ENCODE peak calls at places on chromosomes 7 and 10, in eight cellular contexts. One of them, this sample, is unnamed. For H3K4me1, the result is how much of the 10 kb centered on the place peaks cover.

GRCh38 chr7:149825567-149826343 is 12.4 kb upstream of the ZNF862 start:
- DNase-seq in H9: no peak
- DNase-seq in psoas muscle: peak
- DNase-seq in SK-N-SH: peak
- DNase-seq in pancreas: no peak
- DNase-seq in sigmoid colon: no peak
- DNase-seq in HCT116: no peak
- DNase-seq in astrocyte: no peak
- DNase-seq in this sample: peak

GRCh38 chr7:71753959-71754652 is 622.2 kb downstream of the GALNT17 start:
- DNase-seq in sigmoid colon: no peak
- DNase-seq in astrocyte: no peak
- DNase-seq in H9: no peak
- DNase-seq in psoas muscle: no peak
- DNase-seq in pancreas: no peak
- DNase-seq in SK-N-SH: no peak
- DNase-seq in HCT116: no peak
- DNase-seq in this sample: no peak

GRCh38 chr7:131605280-131605878 is 49.0 kb upstream of the PODXL start:
- DNase-seq in SK-N-SH: no peak
- DNase-seq in H9: peak
- DNase-seq in HCT116: no peak
- DNase-seq in pancreas: no peak
- DNase-seq in psoas muscle: no peak
- DNase-seq in astrocyte: no peak
- DNase-seq in sigmoid colon: no peak
- DNase-seq in this sample: no peak

GRCh38 chr10:16995867-16996529 is 133.6 kb downstream of the CUBN start:
- DNase-seq in psoas muscle: no peak
- DNase-seq in H9: no peak
- DNase-seq in sigmoid colon: no peak
- DNase-seq in SK-N-SH: no peak
- DNase-seq in astrocyte: peak
- DNase-seq in pancreas: no peak
- DNase-seq in HCT116: no peak
- DNase-seq in this sample: no peak

GRCh38 chr10:30445716-30446115 is 11.7 kb downstream of the MAP3K8 start:
- DNase-seq in pancreas: no peak
- DNase-seq in SK-N-SH: no peak
- DNase-seq in HCT116: no peak
- DNase-seq in H9: no peak
- DNase-seq in sigmoid colon: no peak
- DNase-seq in psoas muscle: no peak
- DNase-seq in astrocyte: peak
- DNase-seq in this sample: no peak

GRCh38 chr7:78616539-78616938 is 818.0 kb downstream of the PHTF2 start:
- DNase-seq in psoas muscle: no peak
- DNase-seq in HCT116: no peak
- DNase-seq in H9: no peak
- DNase-seq in pancreas: no peak
- DNase-seq in astrocyte: no peak
- DNase-seq in sigmoid colon: no peak
- DNase-seq in SK-N-SH: no peak
- DNase-seq in this sample: no peak

GRCh38 chr10:64115913-64116643 is 594.9 kb downstream of the REEP3 start:
- DNase-seq in astrocyte: no peak
- DNase-seq in HCT116: no peak
- DNase-seq in H9: peak
- DNase-seq in SK-N-SH: peak
- DNase-seq in psoas muscle: no peak
- DNase-seq in pancreas: no peak
- DNase-seq in sigmoid colon: no peak
- DNase-seq in this sample: no peak

GRCh38 chr10:110919349-110919931 is at the start of gene SHOC2:
- DNase-seq in psoas muscle: peak
- DNase-seq in astrocyte: no peak
- DNase-seq in HCT116: no peak
- DNase-seq in H9: peak
- DNase-seq in pancreas: peak
- DNase-seq in sigmoid colon: peak
- DNase-seq in SK-N-SH: peak
- DNase-seq in this sample: peak

GRCh38 chr7:92790987-92791386 is 45.4 kb downstream of the CDK6 start:
- DNase-seq in H9: no peak
- DNase-seq in pancreas: no peak
- DNase-seq in astrocyte: peak
- DNase-seq in sigmoid colon: no peak
- DNase-seq in psoas muscle: no peak
- DNase-seq in HCT116: no peak
- DNase-seq in SK-N-SH: no peak
- DNase-seq in this sample: no peak

GRCh38 chr7:15720849-15721471 is 34.5 kb upstream of the MEOX2 start:
- DNase-seq in astrocyte: peak
- DNase-seq in sigmoid colon: peak
- DNase-seq in psoas muscle: no peak
- DNase-seq in H9: no peak
- DNase-seq in pancreas: no peak
- DNase-seq in HCT116: peak
- DNase-seq in SK-N-SH: peak
- DNase-seq in this sample: no peak

GRCh38 chr7:41189866-41190265 is 513.0 kb downstream of the INHBA start:
- DNase-seq in astrocyte: peak
- DNase-seq in psoas muscle: no peak
- DNase-seq in sigmoid colon: no peak
- DNase-seq in pancreas: no peak
- DNase-seq in SK-N-SH: no peak
- DNase-seq in H9: no peak
- DNase-seq in HCT116: peak
- DNase-seq in this sample: no peak

GRCh38 chr10:133123746-133124356 is 36.1 kb downstream of the ADGRA1 start:
- DNase-seq in pancreas: no peak
- DNase-seq in astrocyte: no peak
- DNase-seq in psoas muscle: peak
- DNase-seq in H9: no peak
- DNase-seq in SK-N-SH: no peak
- DNase-seq in sigmoid colon: no peak
- DNase-seq in HCT116: no peak
- DNase-seq in this sample: peak

GRCh38 chr7:130490287-130490686 is 1.6 kb upstream of the MEST start:
- DNase-seq in pancreas: no peak
- DNase-seq in SK-N-SH: no peak
- DNase-seq in astrocyte: peak
- DNase-seq in psoas muscle: no peak
- DNase-seq in H9: peak
- DNase-seq in HCT116: no peak
- DNase-seq in sigmoid colon: no peak
- DNase-seq in this sample: no peak

GRCh38 chr10:129648866-129649265 is 181.8 kb downstream of the MGMT start:
- DNase-seq in H9: no peak
- DNase-seq in HCT116: no peak
- DNase-seq in pancreas: no peak
- DNase-seq in SK-N-SH: no peak
- DNase-seq in psoas muscle: no peak
- DNase-seq in astrocyte: no peak
- DNase-seq in sigmoid colon: no peak
- DNase-seq in this sample: no peak

GRCh38 chr7:159095979-159096411 is 48.7 kb downstream of the VIPR2 start:
- DNase-seq in SK-N-SH: no peak
- DNase-seq in astrocyte: no peak
- DNase-seq in HCT116: no peak
- DNase-seq in H9: peak
- DNase-seq in psoas muscle: no peak
- DNase-seq in sigmoid colon: peak
- DNase-seq in pancreas: no peak
- DNase-seq in this sample: no peak

GRCh38 chr10:129323877-129324276 is 143.2 kb upstream of the MGMT start:
- DNase-seq in HCT116: no peak
- DNase-seq in psoas muscle: no peak
- DNase-seq in pancreas: no peak
- DNase-seq in SK-N-SH: no peak
- DNase-seq in sigmoid colon: no peak
- DNase-seq in H9: no peak
- DNase-seq in astrocyte: no peak
- DNase-seq in this sample: no peak

GRCh38 chr10:7161484-7162283 is 249.2 kb downstream of the SFMBT2 start:
- DNase-seq in pancreas: no peak
- DNase-seq in SK-N-SH: no peak
- DNase-seq in psoas muscle: peak
- DNase-seq in astrocyte: peak
- DNase-seq in HCT116: no peak
- DNase-seq in sigmoid colon: peak
- DNase-seq in H9: no peak
- DNase-seq in this sample: no peak

GRCh38 chr7:132805766-132806165 is 229.5 kb upstream of the PLXNA4 start:
- DNase-seq in psoas muscle: no peak
- DNase-seq in sigmoid colon: no peak
- DNase-seq in SK-N-SH: no peak
- DNase-seq in H9: no peak
- DNase-seq in HCT116: no peak
- DNase-seq in pancreas: no peak
- DNase-seq in astrocyte: no peak
- DNase-seq in this sample: no peak

GRCh38 chr7:38318803-38319416 is 45.5 kb upstream of the TARP start:
- DNase-seq in H9: peak
- DNase-seq in psoas muscle: no peak
- DNase-seq in astrocyte: peak
- DNase-seq in HCT116: peak
- DNase-seq in SK-N-SH: peak
- DNase-seq in pancreas: no peak
- DNase-seq in sigmoid colon: no peak
- DNase-seq in this sample: no peak

GRCh38 chr10:34297551-34298370 is 517.3 kb downstream of the PARD3 start:
- DNase-seq in H9: no peak
- DNase-seq in psoas muscle: no peak
- DNase-seq in sigmoid colon: no peak
- DNase-seq in pancreas: no peak
- DNase-seq in SK-N-SH: no peak
- DNase-seq in HCT116: no peak
- DNase-seq in astrocyte: peak
- DNase-seq in this sample: no peak

GRCh38 chr7:44634187-44634838 is 27.9 kb downstream of the OGDH start:
- DNase-seq in pancreas: peak
- DNase-seq in H9: no peak
- DNase-seq in HCT116: no peak
- DNase-seq in psoas muscle: no peak
- DNase-seq in astrocyte: peak
- DNase-seq in sigmoid colon: no peak
- DNase-seq in SK-N-SH: no peak
- DNase-seq in this sample: no peak
- H3K4me1 ChIP-seq in pancreas: half or more
- H3K4me1 ChIP-seq in H9: under half
- H3K4me1 ChIP-seq in HCT116: half or more
- H3K4me1 ChIP-seq in psoas muscle: half or more
- H3K4me1 ChIP-seq in astrocyte: half or more
- H3K4me1 ChIP-seq in sigmoid colon: half or more
- H3K4me1 ChIP-seq in SK-N-SH: under half
- H3K4me1 ChIP-seq in this sample: half or more

GRCh38 chr7:80635998-80636397 is 2.4 kb upstream of the CD36 start:
- DNase-seq in psoas muscle: no peak
- DNase-seq in HCT116: no peak
- DNase-seq in SK-N-SH: no peak
- DNase-seq in sigmoid colon: no peak
- DNase-seq in pancreas: no peak
- DNase-seq in H9: no peak
- DNase-seq in astrocyte: no peak
- DNase-seq in this sample: no peak

GRCh38 chr7:80635533-80635932 is 2.9 kb upstream of the CD36 start:
- DNase-seq in HCT116: no peak
- DNase-seq in sigmoid colon: no peak
- DNase-seq in SK-N-SH: no peak
- DNase-seq in H9: no peak
- DNase-seq in psoas muscle: no peak
- DNase-seq in pancreas: no peak
- DNase-seq in astrocyte: peak
- DNase-seq in this sample: no peak

GRCh38 chr7:80637911-80638765 is at the start of gene CD36:
- DNase-seq in pancreas: no peak
- DNase-seq in HCT116: no peak
- DNase-seq in psoas muscle: no peak
- DNase-seq in sigmoid colon: no peak
- DNase-seq in SK-N-SH: no peak
- DNase-seq in H9: no peak
- DNase-seq in astrocyte: no peak
- DNase-seq in this sample: no peak

GRCh38 chr7:80637453-80637852 is 989 bp upstream of the CD36 start:
- DNase-seq in pancreas: no peak
- DNase-seq in SK-N-SH: no peak
- DNase-seq in psoas muscle: no peak
- DNase-seq in HCT116: no peak
- DNase-seq in astrocyte: no peak
- DNase-seq in H9: no peak
- DNase-seq in sigmoid colon: no peak
- DNase-seq in this sample: no peak

DNA sequence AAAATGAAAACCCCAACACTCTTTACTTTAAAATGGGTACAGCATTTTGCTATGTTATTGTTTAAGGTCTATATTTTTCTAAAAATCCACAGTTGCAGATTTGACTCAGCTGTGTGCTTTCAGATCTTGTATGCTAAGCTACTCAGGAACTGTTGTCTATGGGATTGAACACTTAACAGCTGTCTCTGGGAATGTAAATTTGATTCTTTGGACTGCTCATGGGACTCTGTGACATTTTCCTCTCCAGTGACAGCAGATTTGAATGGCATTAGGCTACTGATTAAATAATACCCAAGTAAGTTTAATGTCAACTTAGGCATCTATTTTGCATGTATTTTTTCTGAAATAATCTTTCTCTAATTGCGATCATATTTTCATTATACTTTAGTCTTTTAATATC is 1.7 kb upstream of the CD36 start:
- DNase-seq in H9: no peak
- DNase-seq in astrocyte: no peak
- DNase-seq in HCT116: no peak
- DNase-seq in psoas muscle: no peak
- DNase-seq in pancreas: no peak
- DNase-seq in SK-N-SH: no peak
- DNase-seq in sigmoid colon: no peak
- DNase-seq in this sample: no peak
- H3K27ac ChIP-seq in H9: no peak
- H3K27ac ChIP-seq in astrocyte: no peak
- H3K27ac ChIP-seq in HCT116: no peak
- H3K27ac ChIP-seq in psoas muscle: peak
- H3K27ac ChIP-seq in pancreas: no peak
- H3K27ac ChIP-seq in SK-N-SH: no peak
- H3K27ac ChIP-seq in sigmoid colon: no peak
- H3K27ac ChIP-seq in this sample: peak

GRCh38 chr7:44847920-44848634 is at the start of gene H2AZ2:
- DNase-seq in pancreas: peak
- DNase-seq in astrocyte: peak
- DNase-seq in sigmoid colon: peak
- DNase-seq in SK-N-SH: peak
- DNase-seq in H9: peak
- DNase-seq in HCT116: peak
- DNase-seq in psoas muscle: peak
- DNase-seq in this sample: peak
- TF ChIP-seq CTCF in pancreas: no peak
- TF ChIP-seq CTCF in astrocyte: no peak
- TF ChIP-seq CTCF in sigmoid colon: no peak
- TF ChIP-seq CTCF in SK-N-SH: no peak
- TF ChIP-seq CTCF in H9: no peak
- TF ChIP-seq CTCF in HCT116: no peak
- TF ChIP-seq CTCF in psoas muscle: no peak
- TF ChIP-seq CTCF in this sample: no peak

GRCh38 chr7:139264220-139264619 is 33.2 kb downstream of the UBN2 start:
- DNase-seq in H9: no peak
- DNase-seq in HCT116: no peak
- DNase-seq in SK-N-SH: no peak
- DNase-seq in psoas muscle: no peak
- DNase-seq in pancreas: no peak
- DNase-seq in sigmoid colon: no peak
- DNase-seq in astrocyte: no peak
- DNase-seq in this sample: no peak

GRCh38 chr7:139265673-139266072 is 34.6 kb downstream of the UBN2 start:
- DNase-seq in pancreas: no peak
- DNase-seq in sigmoid colon: no peak
- DNase-seq in astrocyte: no peak
- DNase-seq in psoas muscle: no peak
- DNase-seq in H9: no peak
- DNase-seq in SK-N-SH: no peak
- DNase-seq in HCT116: no peak
- DNase-seq in this sample: no peak
- H3K4me1 ChIP-seq in pancreas: under half
- H3K4me1 ChIP-seq in sigmoid colon: under half
- H3K4me1 ChIP-seq in astrocyte: under half
- H3K4me1 ChIP-seq in psoas muscle: under half
- H3K4me1 ChIP-seq in H9: under half
- H3K4me1 ChIP-seq in SK-N-SH: under half
- H3K4me1 ChIP-seq in HCT116: under half
- H3K4me1 ChIP-seq in this sample: under half